ENCODE peak calls at places on chromosome 2, in five cellular contexts. V, H, T, X and R are unnamed samples.
A peak's percentile ranks its signal among the peaks of the same experiment; 100 is the strongest.

GRCh38 chr2:98269274-98269673 is 77.0 kb upstream of the CNGA3 start:
- DNase-seq in V (peak; percentile 48), H (peak; percentile 1), T (peak; percentile 79), X (peak; percentile 44), R (peak; percentile 44)

GRCh38 chr2:227853765-227854271 is 17.6 kb upstream of the DAW1 start:
- DNase-seq in V (no peak), H (no peak), T (no peak), X (no peak), R (no peak)

GRCh38 chr2:150465703-150466569 is 21.5 kb downstream of the RND3 start:
- DNase-seq in V (no peak), H (no peak), T (peak; percentile 16), X (no peak), R (no peak)

GRCh38 chr2:203855274-203855673 is 12.3 kb upstream of the CTLA4 start:
- DNase-seq in V (no peak), H (no peak), T (no peak), X (no peak), R (no peak)

GRCh38 chr2:105787376-105788318 is 42.9 kb downstream of the NCK2 start:
- DNase-seq in V (no peak), H (no peak), T (no peak), X (no peak), R (no peak)

GRCh38 chr2:21267232-21267835 is 143.6 kb downstream of the TDRD15 start:
- DNase-seq in V (no peak), H (no peak), T (no peak), X (no peak), R (no peak)

GRCh38 chr2:241073166-241074064 is 28.7 kb downstream of the MTERF4 start:
- DNase-seq in V (no peak), H (no peak), T (no peak), X (no peak), R (no peak)

GRCh38 chr2:84493494-84493893 is 22.8 kb upstream of the DNAH6 start:
- DNase-seq in V (peak; percentile 65), H (no peak), T (peak; percentile 94), X (peak; percentile 69), R (no peak)

GRCh38 chr2:152189622-152190495 is 14.3 kb upstream of the STAM2 start:
- DNase-seq in V (no peak), H (no peak), T (peak; percentile 70), X (peak; percentile 33), R (peak; percentile 75)

GRCh38 chr2:25310965-25311865 is 30.5 kb downstream of the DNMT3A start:
- DNase-seq in V (no peak), H (peak; percentile 68), T (no peak), X (no peak), R (peak; percentile 89)

GRCh38 chr2:126220336-126220735 is 435.6 kb upstream of the GYPC start:
- DNase-seq in V (peak; percentile 55), H (no peak), T (no peak), X (no peak), R (no peak)

GRCh38 chr2:20186078-20186854 is 38.7 kb downstream of the SDC1 start:
- DNase-seq in V (no peak), H (no peak), T (no peak), X (peak; percentile 83), R (no peak)

GRCh38 chr2:112686348-112687217 is 34.2 kb upstream of the NT5DC4 start:
- DNase-seq in V (no peak), H (no peak), T (no peak), X (no peak), R (no peak)

GRCh38 chr2:178072383-178073301 is at the start of gene PDE11A:
- DNase-seq in V (peak; percentile 75), H (peak; percentile 69), T (peak; percentile 85), X (peak; percentile 80), R (peak; percentile 30)

GRCh38 chr2:149877913-149878312 is 290.3 kb upstream of the MMADHC start:
- DNase-seq in V (no peak), H (no peak), T (peak; percentile 41), X (no peak), R (no peak)

GRCh38 chr2:147488472-147488871 is 356.4 kb upstream of the ACVR2A start:
- DNase-seq in V (no peak), H (no peak), T (no peak), X (no peak), R (no peak)

GRCh38 chr2:95728878-95729511 is 137.2 kb downstream of the TRIM43 start:
- DNase-seq in V (peak; percentile 48), H (peak; percentile 66), T (peak; percentile 88), X (peak; percentile 88), R (peak; percentile 94)

GRCh38 chr2:222754324-222754723 is 82.9 kb downstream of the MOGAT1 start:
- DNase-seq in V (no peak), H (no peak), T (no peak), X (no peak), R (no peak)

GRCh38 chr2:48144777-48145176 is 238.5 kb upstream of the FBXO11 start:
- DNase-seq in V (no peak), H (no peak), T (no peak), X (no peak), R (no peak)

GRCh38 chr2:178882666-178883440 is 75.6 kb upstream of the TTN start:
- DNase-seq in V (no peak), H (no peak), T (peak; percentile 35), X (no peak), R (no peak)

GRCh38 chr2:236970656-236971010 is 115.1 kb upstream of the COPS8 start:
- DNase-seq in V (no peak), H (no peak), T (peak; percentile 47), X (no peak), R (no peak)

GRCh38 chr2:24672589-24672988 is 120.6 kb downstream of the PTRHD1 start:
- DNase-seq in V (no peak), H (no peak), T (no peak), X (no peak), R (no peak)

GRCh38 chr2:238786379-238786778 is 61.5 kb upstream of the TWIST2 start:
- DNase-seq in V (no peak), H (no peak), T (peak; percentile 82), X (no peak), R (no peak)

GRCh38 chr2:165870346-165870745 is 76.3 kb upstream of the GALNT3 start:
- DNase-seq in V (no peak), H (no peak), T (no peak), X (no peak), R (no peak)

GRCh38 chr2:120503793-120504571 is 158.0 kb downstream of the INHBB start:
- DNase-seq in V (peak; percentile 44), H (no peak), T (peak; percentile 53), X (no peak), R (no peak)

GRCh38 chr2:57218206-57218605 is 828.4 kb upstream of the VRK2 start:
- DNase-seq in V (no peak), H (no peak), T (no peak), X (no peak), R (no peak)

GRCh38 chr2:227780981-227781630 is 32.5 kb upstream of the CCL20 start:
- DNase-seq in V (no peak), H (no peak), T (no peak), X (no peak), R (no peak)

GRCh38 chr2:8094571-8094970 is 587.3 kb upstream of the ID2 start:
- DNase-seq in V (no peak), H (no peak), T (peak; percentile 13), X (no peak), R (no peak)

GRCh38 chr2:233480490-233481202 is 85.9 kb downstream of the USP40 start:
- DNase-seq in V (no peak), H (peak; percentile 43), T (no peak), X (no peak), R (no peak)

GRCh38 chr2:105929506-105929905 is 184.8 kb downstream of the NCK2 start:
- DNase-seq in V (no peak), H (no peak), T (no peak), X (no peak), R (no peak)

GRCh38 chr2:197846789-197847188 is 42.4 kb downstream of the PLCL1 start:
- DNase-seq in V (no peak), H (no peak), T (peak; percentile 42), X (no peak), R (no peak)

GRCh38 chr2:216003876-216004275 is 9.5 kb downstream of the MREG start:
- DNase-seq in V (no peak), H (no peak), T (no peak), X (no peak), R (no peak)

GRCh38 chr2:207254526-207255464 is 89.0 kb upstream of the KLF7 start:
- DNase-seq in V (no peak), H (no peak), T (peak; percentile 79), X (no peak), R (no peak)